ENCODE peak calls at places on chromosomes 12 and 14, in nine cellular contexts. P is mesenchymal stem cell, K is HCT116, H is IMR-90, I is MM.1S, C is Karpas-422, S is kidney, Q is adipocyte, A is H9. D is an unnamed sample.

GRCh38 chr12:22821985-22822384 is 197.0 kb downstream of the ETNK1 start:
- DNase-seq in I (no peak), Q (no peak), A (no peak), S (no peak), K (no peak), P (peak; percentile 43), C (no peak), H (no peak), D (no peak)

GRCh38 chr14:102125546-102125945 is 14.2 kb upstream of the WDR20 start:
- DNase-seq in K (no peak), Q (no peak), S (no peak), H (no peak), A (no peak), P (no peak), C (no peak), I (no peak), D (no peak)

GRCh38 chr12:52557481-52557880 is 4.5 kb upstream of the KRT71 start:
- DNase-seq in H (no peak), Q (no peak), I (no peak), K (no peak), P (no peak), A (no peak), S (no peak), C (no peak), D (no peak)

GRCh38 chr12:52041695-52042123 is 9.5 kb upstream of the NR4A1 start:
- DNase-seq in K (no peak), A (peak; percentile 78), Q (peak; percentile 89), C (peak; percentile 80), P (peak; percentile 49), I (peak; percentile 1), S (no peak), H (peak; percentile 44), D (peak; percentile 16)

GRCh38 chr14:65101631-65102440 is 481 bp downstream of the MAX start:
- DNase-seq in K (no peak), I (no peak), Q (peak; percentile 51), P (peak; percentile 32), C (peak; percentile 77), S (peak; percentile 85), H (no peak), A (peak; percentile 39), D (peak; percentile 9)

GRCh38 chr12:100114574-100114973 is 28.1 kb downstream of the BLTP3B start:
- DNase-seq in Q (peak; percentile 34), C (no peak), K (no peak), I (no peak), P (no peak), H (no peak), S (no peak), A (no peak), D (no peak)

GRCh38 chr14:103989034-103989433 is 46.7 kb upstream of the RD3L start:
- DNase-seq in I (no peak), Q (no peak), P (no peak), H (no peak), A (no peak), K (no peak), C (no peak), S (no peak), D (no peak)

GRCh38 chr14:52131640-52132320 is 62.9 kb upstream of the NID2 start:
- DNase-seq in C (peak; percentile 80), P (peak; percentile 93), H (peak; percentile 96), S (peak; percentile 82), I (peak; percentile 14), Q (peak; percentile 98), K (peak; percentile 87), A (peak; percentile 86), D (peak; percentile 79)

GRCh38 chr12:117559978-117560377 is 198.6 kb upstream of the NOS1 start:
- DNase-seq in K (no peak), H (no peak), I (no peak), Q (no peak), S (no peak), C (no peak), P (no peak), A (no peak), D (no peak)

GRCh38 chr12:91074068-91074819 is 16.4 kb upstream of the KERA start:
- DNase-seq in K (no peak), P (no peak), A (no peak), Q (peak; percentile 56), I (no peak), S (no peak), H (peak; percentile 29), C (no peak), D (no peak)

GRCh38 chr14:76034566-76034965 is 49.0 kb downstream of the IFT43 start:
- DNase-seq in K (no peak), S (no peak), Q (no peak), I (no peak), H (no peak), P (no peak), C (no peak), A (no peak), D (peak; percentile 14)

GRCh38 chr14:59427653-59428578 is 37.3 kb downstream of the GPR135 start:
- DNase-seq in S (peak; percentile 93), H (no peak), A (no peak), C (no peak), I (no peak), Q (peak; percentile 28), K (no peak), P (peak; percentile 83), D (no peak)

DNA sequence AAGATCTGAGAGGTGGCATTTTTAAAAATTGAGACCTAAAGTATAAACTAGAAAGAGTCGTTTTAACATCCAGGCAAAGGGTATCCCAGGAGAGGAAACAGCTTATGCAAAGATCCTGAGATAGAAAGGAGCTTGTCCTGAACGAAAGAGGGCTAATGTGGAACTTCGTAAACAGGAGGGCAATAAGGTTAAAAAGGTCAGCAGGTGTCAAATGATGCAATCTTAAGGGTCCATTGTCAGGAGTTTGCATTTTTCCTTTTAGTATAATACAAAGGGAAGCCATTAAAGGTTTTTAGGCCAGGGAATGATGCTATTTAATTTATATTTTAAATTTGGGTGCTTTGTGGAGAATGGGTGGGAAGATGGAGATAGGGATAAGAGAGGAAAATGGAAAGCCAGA is 14.4 kb downstream of the FMNL3 start:
- DNase-seq in C (no peak), Q (no peak), S (no peak), P (no peak), I (no peak), A (no peak), K (no peak), H (no peak), D (no peak)
- H3K9ac ChIP-seq in C (no peak overlapping the region), Q (no peak overlapping the region), S (no peak overlapping the region), P (no peak overlapping the region), I (no peak overlapping the region), A (no peak overlapping the region), K (no peak overlapping the region), H (no peak overlapping the region), D (no peak overlapping the region)

GRCh38 chr12:54125950-54126695 is 62.7 kb downstream of the SMUG1 start:
- DNase-seq in K (no peak), S (peak; percentile 87), P (no peak), A (no peak), C (no peak), Q (peak; percentile 14), H (no peak), I (no peak), D (no peak)
- H3K9ac ChIP-seq in K (no peak overlapping the region), S (peak overlapping the region; percentile 98), P (peak overlapping the region; percentile 89), A (no peak overlapping the region), C (no peak overlapping the region), Q (peak overlapping the region; percentile 96), H (no peak overlapping the region), I (no peak overlapping the region), D (peak overlapping the region; percentile 14)

GRCh38 chr14:100686858-100687257 is 39.8 kb upstream of the DLK1 start:
- DNase-seq in H (no peak), C (no peak), Q (no peak), S (no peak), I (no peak), K (no peak), P (no peak), A (no peak), D (no peak)
- H3K9ac ChIP-seq in H (no peak overlapping the region), C (no peak overlapping the region), Q (no peak overlapping the region), S (no peak overlapping the region), I (no peak overlapping the region), K (no peak overlapping the region), P (no peak overlapping the region), A (no peak overlapping the region), D (no peak overlapping the region)

GRCh38 chr12:47745485-47746041 is 13.1 kb downstream of the RAPGEF3 start:
- DNase-seq in K (no peak), C (no peak), Q (no peak), S (no peak), A (no peak), I (no peak), P (no peak), H (no peak), D (no peak)
- H3K9ac ChIP-seq in K (no peak overlapping the region), C (no peak overlapping the region), Q (no peak overlapping the region), S (no peak overlapping the region), A (no peak overlapping the region), I (no peak overlapping the region), P (no peak overlapping the region), H (no peak overlapping the region), D (no peak overlapping the region)

GRCh38 chr12:25950329-25951115 is 8.0 kb upstream of the RASSF8 start:
- DNase-seq in A (no peak), C (no peak), H (no peak), S (no peak), K (peak; percentile 21), P (no peak), Q (no peak), I (no peak), D (peak; percentile 73)
- H3K9ac ChIP-seq in A (no peak overlapping the region), C (no peak overlapping the region), H (no peak overlapping the region), S (no peak overlapping the region), K (no peak overlapping the region), P (no peak overlapping the region), Q (no peak overlapping the region), I (no peak overlapping the region), D (no peak overlapping the region)